ENCODE peak calls at places on chromosomes 12 and 14, in ten cellular contexts. One of them, this sample, is unnamed.

GRCh38 chr12:16135323-16135722 is 142.2 kb downstream of the SLC15A5 start:
- DNase-seq in neural crest cell: no peak
- DNase-seq in cardiac fibroblast: no peak
- DNase-seq in omental fat pad: no peak
- DNase-seq in epithelial cell of proximal tubule: no peak
- DNase-seq in psoas muscle: no peak
- DNase-seq in H1: no peak
- DNase-seq in fibroblast of pulmonary artery: no peak
- DNase-seq in endothelial cell: no peak
- DNase-seq in mucosa of descending colon: no peak
- DNase-seq in this sample: no peak

GRCh38 chr14:75554482-75554881 is 23.9 kb upstream of the FLVCR2 start:
- DNase-seq in psoas muscle: no peak
- DNase-seq in endothelial cell: no peak
- DNase-seq in neural crest cell: no peak
- DNase-seq in epithelial cell of proximal tubule: no peak
- DNase-seq in omental fat pad: no peak
- DNase-seq in fibroblast of pulmonary artery: no peak
- DNase-seq in mucosa of descending colon: no peak
- DNase-seq in H1: no peak
- DNase-seq in cardiac fibroblast: peak
- DNase-seq in this sample: no peak

GRCh38 chr14:61923348-61923747 is 161.1 kb downstream of the SNAPC1 start:
- DNase-seq in omental fat pad: no peak
- DNase-seq in neural crest cell: no peak
- DNase-seq in cardiac fibroblast: peak
- DNase-seq in epithelial cell of proximal tubule: no peak
- DNase-seq in fibroblast of pulmonary artery: peak
- DNase-seq in endothelial cell: no peak
- DNase-seq in H1: no peak
- DNase-seq in psoas muscle: no peak
- DNase-seq in mucosa of descending colon: no peak
- DNase-seq in this sample: no peak

GRCh38 chr12:19671695-19672094 is 232.4 kb downstream of the AEBP2 start:
- DNase-seq in omental fat pad: no peak
- DNase-seq in H1: no peak
- DNase-seq in cardiac fibroblast: no peak
- DNase-seq in neural crest cell: no peak
- DNase-seq in epithelial cell of proximal tubule: no peak
- DNase-seq in endothelial cell: no peak
- DNase-seq in fibroblast of pulmonary artery: no peak
- DNase-seq in psoas muscle: no peak
- DNase-seq in mucosa of descending colon: no peak
- DNase-seq in this sample: no peak

GRCh38 chr14:32329146-32329545 is at the start of gene AKAP6:
- DNase-seq in mucosa of descending colon: no peak
- DNase-seq in epithelial cell of proximal tubule: no peak
- DNase-seq in omental fat pad: no peak
- DNase-seq in endothelial cell: no peak
- DNase-seq in fibroblast of pulmonary artery: no peak
- DNase-seq in neural crest cell: peak
- DNase-seq in H1: no peak
- DNase-seq in psoas muscle: no peak
- DNase-seq in cardiac fibroblast: no peak
- DNase-seq in this sample: no peak

GRCh38 chr12:130456375-130457199 is 118.9 kb downstream of the PIWIL1 start:
- DNase-seq in mucosa of descending colon: no peak
- DNase-seq in neural crest cell: no peak
- DNase-seq in psoas muscle: no peak
- DNase-seq in endothelial cell: no peak
- DNase-seq in epithelial cell of proximal tubule: no peak
- DNase-seq in fibroblast of pulmonary artery: no peak
- DNase-seq in H1: no peak
- DNase-seq in cardiac fibroblast: no peak
- DNase-seq in omental fat pad: no peak
- DNase-seq in this sample: no peak

GRCh38 chr14:33767721-33768457 is 183.0 kb downstream of the EGLN3 start:
- DNase-seq in H1: no peak
- DNase-seq in psoas muscle: no peak
- DNase-seq in endothelial cell: no peak
- DNase-seq in epithelial cell of proximal tubule: no peak
- DNase-seq in fibroblast of pulmonary artery: peak
- DNase-seq in neural crest cell: no peak
- DNase-seq in cardiac fibroblast: peak
- DNase-seq in mucosa of descending colon: no peak
- DNase-seq in omental fat pad: no peak
- DNase-seq in this sample: no peak

GRCh38 chr14:74863274-74863673 is 12.7 kb downstream of the PROX2 start:
- DNase-seq in cardiac fibroblast: no peak
- DNase-seq in endothelial cell: no peak
- DNase-seq in omental fat pad: no peak
- DNase-seq in fibroblast of pulmonary artery: no peak
- DNase-seq in mucosa of descending colon: no peak
- DNase-seq in epithelial cell of proximal tubule: no peak
- DNase-seq in H1: no peak
- DNase-seq in neural crest cell: no peak
- DNase-seq in psoas muscle: no peak
- DNase-seq in this sample: no peak

GRCh38 chr14:48614003-48614402 is 938.6 kb upstream of the MDGA2 start:
- DNase-seq in cardiac fibroblast: peak
- DNase-seq in epithelial cell of proximal tubule: no peak
- DNase-seq in psoas muscle: no peak
- DNase-seq in endothelial cell: no peak
- DNase-seq in neural crest cell: no peak
- DNase-seq in fibroblast of pulmonary artery: no peak
- DNase-seq in omental fat pad: no peak
- DNase-seq in mucosa of descending colon: no peak
- DNase-seq in H1: no peak
- DNase-seq in this sample: no peak

GRCh38 chr12:105927553-105927952 is 211.2 kb downstream of the NUAK1 start:
- DNase-seq in omental fat pad: no peak
- DNase-seq in epithelial cell of proximal tubule: no peak
- DNase-seq in neural crest cell: no peak
- DNase-seq in H1: no peak
- DNase-seq in cardiac fibroblast: no peak
- DNase-seq in fibroblast of pulmonary artery: no peak
- DNase-seq in psoas muscle: no peak
- DNase-seq in endothelial cell: no peak
- DNase-seq in mucosa of descending colon: no peak
- DNase-seq in this sample: no peak

GRCh38 chr14:51473808-51474207 is 177.9 kb upstream of the FRMD6 start:
- DNase-seq in mucosa of descending colon: no peak
- DNase-seq in neural crest cell: no peak
- DNase-seq in endothelial cell: no peak
- DNase-seq in cardiac fibroblast: peak
- DNase-seq in psoas muscle: no peak
- DNase-seq in H1: no peak
- DNase-seq in fibroblast of pulmonary artery: no peak
- DNase-seq in epithelial cell of proximal tubule: no peak
- DNase-seq in omental fat pad: no peak
- DNase-seq in this sample: no peak

GRCh38 chr12:92039048-92039447 is 106.6 kb downstream of the BTG1 start:
- DNase-seq in epithelial cell of proximal tubule: no peak
- DNase-seq in mucosa of descending colon: no peak
- DNase-seq in psoas muscle: no peak
- DNase-seq in cardiac fibroblast: no peak
- DNase-seq in endothelial cell: no peak
- DNase-seq in neural crest cell: no peak
- DNase-seq in H1: no peak
- DNase-seq in omental fat pad: no peak
- DNase-seq in fibroblast of pulmonary artery: no peak
- DNase-seq in this sample: no peak

GRCh38 chr12:46493352-46494209 is 121.0 kb upstream of the SLC38A2 start:
- DNase-seq in fibroblast of pulmonary artery: no peak
- DNase-seq in epithelial cell of proximal tubule: no peak
- DNase-seq in mucosa of descending colon: no peak
- DNase-seq in neural crest cell: no peak
- DNase-seq in omental fat pad: no peak
- DNase-seq in endothelial cell: no peak
- DNase-seq in psoas muscle: no peak
- DNase-seq in H1: no peak
- DNase-seq in cardiac fibroblast: peak
- DNase-seq in this sample: no peak

GRCh38 chr12:94805749-94806148 is 155.4 kb upstream of the TMCC3 start:
- DNase-seq in omental fat pad: no peak
- DNase-seq in H1: no peak
- DNase-seq in cardiac fibroblast: peak
- DNase-seq in epithelial cell of proximal tubule: peak
- DNase-seq in neural crest cell: no peak
- DNase-seq in mucosa of descending colon: no peak
- DNase-seq in psoas muscle: no peak
- DNase-seq in endothelial cell: no peak
- DNase-seq in fibroblast of pulmonary artery: peak
- DNase-seq in this sample: no peak

GRCh38 chr14:102544745-102545460 is 35.3 kb upstream of the ANKRD9 start:
- DNase-seq in epithelial cell of proximal tubule: no peak
- DNase-seq in psoas muscle: no peak
- DNase-seq in omental fat pad: no peak
- DNase-seq in fibroblast of pulmonary artery: no peak
- DNase-seq in neural crest cell: no peak
- DNase-seq in endothelial cell: no peak
- DNase-seq in mucosa of descending colon: peak
- DNase-seq in H1: no peak
- DNase-seq in cardiac fibroblast: no peak
- DNase-seq in this sample: peak

GRCh38 chr14:65101631-65102440 is 481 bp downstream of the MAX start:
- DNase-seq in psoas muscle: no peak
- DNase-seq in H1: no peak
- DNase-seq in cardiac fibroblast: no peak
- DNase-seq in omental fat pad: no peak
- DNase-seq in endothelial cell: peak
- DNase-seq in mucosa of descending colon: peak
- DNase-seq in epithelial cell of proximal tubule: no peak
- DNase-seq in neural crest cell: peak
- DNase-seq in fibroblast of pulmonary artery: no peak
- DNase-seq in this sample: peak

GRCh38 chr12:13436182-13436581 is 239.7 kb downstream of the EMP1 start:
- DNase-seq in fibroblast of pulmonary artery: no peak
- DNase-seq in H1: no peak
- DNase-seq in cardiac fibroblast: no peak
- DNase-seq in omental fat pad: no peak
- DNase-seq in endothelial cell: no peak
- DNase-seq in psoas muscle: no peak
- DNase-seq in epithelial cell of proximal tubule: no peak
- DNase-seq in neural crest cell: no peak
- DNase-seq in mucosa of descending colon: no peak
- DNase-seq in this sample: no peak

GRCh38 chr14:43039881-43040280 is 1433.2 kb downstream of the LRFN5 start:
- DNase-seq in endothelial cell: no peak
- DNase-seq in cardiac fibroblast: no peak
- DNase-seq in neural crest cell: no peak
- DNase-seq in H1: no peak
- DNase-seq in mucosa of descending colon: no peak
- DNase-seq in epithelial cell of proximal tubule: no peak
- DNase-seq in fibroblast of pulmonary artery: no peak
- DNase-seq in psoas muscle: no peak
- DNase-seq in omental fat pad: no peak
- DNase-seq in this sample: no peak
- TF ChIP-seq CTCF in endothelial cell: no peak
- TF ChIP-seq CTCF in cardiac fibroblast: no peak
- TF ChIP-seq CTCF in neural crest cell: no peak
- TF ChIP-seq CTCF in H1: no peak
- TF ChIP-seq CTCF in mucosa of descending colon: no peak
- TF ChIP-seq CTCF in epithelial cell of proximal tubule: no peak
- TF ChIP-seq CTCF in fibroblast of pulmonary artery: no peak
- TF ChIP-seq CTCF in psoas muscle: no peak
- TF ChIP-seq CTCF in omental fat pad: no peak
- TF ChIP-seq CTCF in this sample: no peak

GRCh38 chr14:24303988-24304387 is 3.8 kb downstream of the CIDEB start:
- DNase-seq in endothelial cell: no peak
- DNase-seq in H1: no peak
- DNase-seq in cardiac fibroblast: no peak
- DNase-seq in epithelial cell of proximal tubule: no peak
- DNase-seq in mucosa of descending colon: no peak
- DNase-seq in fibroblast of pulmonary artery: no peak
- DNase-seq in omental fat pad: no peak
- DNase-seq in psoas muscle: no peak
- DNase-seq in neural crest cell: no peak
- DNase-seq in this sample: no peak
- TF ChIP-seq CTCF in endothelial cell: no peak
- TF ChIP-seq CTCF in H1: no peak
- TF ChIP-seq CTCF in cardiac fibroblast: no peak
- TF ChIP-seq CTCF in epithelial cell of proximal tubule: no peak
- TF ChIP-seq CTCF in mucosa of descending colon: no peak
- TF ChIP-seq CTCF in fibroblast of pulmonary artery: no peak
- TF ChIP-seq CTCF in omental fat pad: no peak
- TF ChIP-seq CTCF in psoas muscle: no peak
- TF ChIP-seq CTCF in neural crest cell: no peak
- TF ChIP-seq CTCF in this sample: no peak

GRCh38 chr12:74370608-74371216 is 166.9 kb upstream of the ATXN7L3B start:
- DNase-seq in fibroblast of pulmonary artery: peak
- DNase-seq in endothelial cell: no peak
- DNase-seq in psoas muscle: no peak
- DNase-seq in omental fat pad: no peak
- DNase-seq in mucosa of descending colon: no peak
- DNase-seq in H1: no peak
- DNase-seq in epithelial cell of proximal tubule: no peak
- DNase-seq in neural crest cell: no peak
- DNase-seq in cardiac fibroblast: no peak
- DNase-seq in this sample: no peak

DNA sequence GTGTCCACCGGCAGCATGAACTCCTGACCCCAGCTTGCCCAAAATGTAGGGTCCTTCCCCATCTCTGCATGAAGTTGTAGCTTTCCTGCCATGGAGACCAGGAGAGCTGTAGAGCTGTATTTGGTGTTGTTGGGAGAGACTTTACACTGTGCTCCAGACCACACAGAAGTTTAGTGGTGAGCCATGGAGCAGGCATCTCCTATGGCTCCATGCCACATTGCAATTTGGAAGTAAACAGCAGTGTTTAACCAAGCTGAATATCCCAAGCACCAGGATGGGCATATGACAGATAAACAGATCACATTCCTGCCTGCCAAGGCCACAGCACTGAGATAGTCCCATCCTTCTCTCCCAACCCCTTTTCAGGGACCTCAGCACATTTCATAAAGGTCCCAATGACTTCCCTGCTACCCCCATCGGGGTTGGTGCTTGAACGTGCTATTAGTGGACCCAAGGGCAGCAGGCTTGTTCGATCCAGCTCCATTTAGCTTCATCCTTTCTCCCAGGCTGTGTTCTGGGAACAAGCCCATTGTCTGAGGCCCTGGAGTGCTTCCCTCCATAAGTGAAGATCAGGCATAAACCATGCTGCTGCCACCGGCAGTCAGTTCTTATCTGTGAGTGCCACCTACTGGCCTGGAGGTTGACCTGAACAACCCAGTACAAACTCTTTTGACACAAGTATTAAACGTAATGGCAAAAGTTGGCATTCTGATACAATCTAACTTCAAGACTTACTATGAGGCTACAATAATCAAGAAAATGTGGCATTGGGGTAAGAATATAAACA is 172.3 kb upstream of the ATXN7L3B start:
- DNase-seq in cardiac fibroblast: peak
- DNase-seq in omental fat pad: no peak
- DNase-seq in psoas muscle: no peak
- DNase-seq in H1: no peak
- DNase-seq in neural crest cell: peak
- DNase-seq in epithelial cell of proximal tubule: no peak
- DNase-seq in fibroblast of pulmonary artery: peak
- DNase-seq in endothelial cell: peak
- DNase-seq in mucosa of descending colon: no peak
- DNase-seq in this sample: peak
- TF ChIP-seq CTCF in cardiac fibroblast: peak
- TF ChIP-seq CTCF in omental fat pad: no peak
- TF ChIP-seq CTCF in psoas muscle: no peak
- TF ChIP-seq CTCF in H1: peak
- TF ChIP-seq CTCF in neural crest cell: peak
- TF ChIP-seq CTCF in epithelial cell of proximal tubule: peak
- TF ChIP-seq CTCF in fibroblast of pulmonary artery: peak
- TF ChIP-seq CTCF in endothelial cell: peak
- TF ChIP-seq CTCF in mucosa of descending colon: no peak
- TF ChIP-seq CTCF in this sample: no peak

GRCh38 chr12:52461693-52462092 is 9.7 kb upstream of the KRT6B start:
- DNase-seq in neural crest cell: no peak
- DNase-seq in endothelial cell: no peak
- DNase-seq in omental fat pad: no peak
- DNase-seq in cardiac fibroblast: no peak
- DNase-seq in fibroblast of pulmonary artery: no peak
- DNase-seq in psoas muscle: no peak
- DNase-seq in mucosa of descending colon: no peak
- DNase-seq in H1: no peak
- DNase-seq in epithelial cell of proximal tubule: no peak
- DNase-seq in this sample: no peak
- TF ChIP-seq CTCF in neural crest cell: no peak
- TF ChIP-seq CTCF in endothelial cell: no peak
- TF ChIP-seq CTCF in omental fat pad: no peak
- TF ChIP-seq CTCF in cardiac fibroblast: no peak
- TF ChIP-seq CTCF in fibroblast of pulmonary artery: no peak
- TF ChIP-seq CTCF in psoas muscle: no peak
- TF ChIP-seq CTCF in mucosa of descending colon: no peak
- TF ChIP-seq CTCF in H1: peak
- TF ChIP-seq CTCF in epithelial cell of proximal tubule: no peak
- TF ChIP-seq CTCF in this sample: no peak